ENCODE peak calls at places on chromosomes 16 and 17, in eight cellular contexts. B is neural progenitor cell, G is fibroblast of lung, V is GM23248, P is mammary epithelial cell, I is H1, F is GM12878, R is K562. H is an unnamed sample.

GRCh38 chr17:17783825-17784598 is 52.8 kb downstream of the SREBF1 start:
- DNase-seq in B (peak), G (peak), V (peak), P (no peak), I (no peak), F (peak), R (no peak), H (no peak)

GRCh38 chr16:11707679-11708197 is 34.9 kb downstream of the TXNDC11 start:
- DNase-seq in B (no peak), G (no peak), V (no peak), P (no peak), I (no peak), F (no peak), R (no peak), H (no peak)

GRCh38 chr16:50763211-50763610 is 21.3 kb downstream of the CYLD start:
- DNase-seq in B (no peak), G (peak), V (peak), P (peak), I (no peak), F (no peak), R (no peak), H (no peak)

GRCh38 chr16:14510939-14511797 is 118.9 kb downstream of the PARN start:
- DNase-seq in B (no peak), G (peak), V (peak), P (peak), I (no peak), F (no peak), R (no peak), H (no peak)

GRCh38 chr17:79188048-79188447 is 113.4 kb downstream of the ENGASE start:
- DNase-seq in B (peak), G (no peak), V (peak), P (no peak), I (peak), F (no peak), R (peak), H (no peak)

GRCh38 chr16:2121853-2122252 is 13.8 kb downstream of the PKD1 start:
- DNase-seq in B (no peak), G (no peak), V (peak), P (peak), I (no peak), F (no peak), R (no peak), H (no peak)

GRCh38 chr17:64091571-64091970 is 38.4 kb downstream of the ERN1 start:
- DNase-seq in B (no peak), G (no peak), V (no peak), P (no peak), I (no peak), F (no peak), R (no peak), H (no peak)

GRCh38 chr16:50354629-50355456 is 13.9 kb downstream of the BRD7 start:
- DNase-seq in B (no peak), G (no peak), V (peak), P (no peak), I (no peak), F (no peak), R (peak), H (peak)

GRCh38 chr17:63082273-63082861 is 116.3 kb downstream of the TANC2 start:
- DNase-seq in B (no peak), G (peak), V (peak), P (peak), I (no peak), F (no peak), R (no peak), H (peak)

GRCh38 chr17:2064511-2064910 is 9.6 kb downstream of the HIC1 start:
- DNase-seq in B (no peak), G (no peak), V (no peak), P (no peak), I (no peak), F (no peak), R (no peak), H (no peak)

GRCh38 chr16:88378836-88379693 is 3.7 kb upstream of the ZNF469 start:
- DNase-seq in B (no peak), G (no peak), V (no peak), P (no peak), I (no peak), F (no peak), R (no peak), H (no peak)

GRCh38 chr16:1778200-1779179 is 3.9 kb downstream of the SPSB3 start:
- DNase-seq in B (no peak), G (no peak), V (no peak), P (no peak), I (peak), F (no peak), R (no peak), H (no peak)

GRCh38 chr17:52376137-52376536 is 217.6 kb upstream of the CA10 start:
- DNase-seq in B (peak), G (no peak), V (no peak), P (no peak), I (no peak), F (no peak), R (no peak), H (no peak)

GRCh38 chr17:82117139-82118090 is 19.4 kb upstream of the FASN start:
- DNase-seq in B (no peak), G (no peak), V (no peak), P (no peak), I (no peak), F (no peak), R (no peak), H (no peak)

GRCh38 chr16:17206712-17207111 is 264.0 kb downstream of the XYLT1 start:
- DNase-seq in B (no peak), G (no peak), V (peak), P (no peak), I (no peak), F (no peak), R (no peak), H (no peak)

DNA sequence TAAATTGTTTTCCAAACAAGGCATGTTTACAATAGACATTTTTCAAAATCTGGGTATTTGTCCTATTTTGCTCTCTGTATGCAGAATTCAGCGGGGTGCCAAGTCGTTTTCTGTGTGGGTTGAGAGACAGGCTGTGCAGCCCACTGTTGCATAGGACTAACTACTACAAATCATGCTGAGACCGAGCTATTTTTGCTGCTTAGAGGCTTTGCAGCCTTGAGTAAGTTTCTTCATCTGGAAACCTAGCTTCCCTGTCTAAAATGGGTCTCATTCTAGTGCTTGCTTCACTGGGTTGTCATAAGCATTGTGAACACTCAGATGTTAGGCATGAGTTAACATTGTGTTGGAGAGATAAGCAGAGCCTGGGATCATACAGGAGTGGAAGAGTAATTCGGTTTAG is 1.3 kb downstream of the PRPSAP2 start:
- DNase-seq in B (peak), G (peak), V (peak), P (no peak), I (peak), F (no peak), R (no peak), H (no peak)
- H3K9ac ChIP-seq in B (peak), G (no peak), V (peak), P (no peak), I (no peak), F (peak), R (peak), H (no peak)

GRCh38 chr17:49908782-49909714 is 59.9 kb upstream of the DLX4 start:
- DNase-seq in B (no peak), G (no peak), V (no peak), P (no peak), I (no peak), F (no peak), R (no peak), H (no peak)
- TF ChIP-seq EZH2 in B (no peak), G (no peak), V (no peak), P (no peak), I (no peak), F (no peak), R (no peak), H (no peak)

GRCh38 chr16:3175157-3176153 is 12.5 kb upstream of the OR1F1 start:
- DNase-seq in B (peak), G (peak), V (no peak), P (peak), I (peak), F (no peak), R (peak), H (no peak)

GRCh38 chr16:3174618-3175148 is 13.3 kb upstream of the OR1F1 start:
- DNase-seq in B (no peak), G (no peak), V (no peak), P (no peak), I (no peak), F (no peak), R (no peak), H (no peak)

GRCh38 chr16:3171855-3172593 is 16.0 kb upstream of the OR1F1 start:
- DNase-seq in B (peak), G (peak), V (peak), P (peak), I (peak), F (no peak), R (peak), H (peak)

GRCh38 chr16:3171181-3171854 is 16.7 kb upstream of the OR1F1 start:
- DNase-seq in B (peak), G (no peak), V (peak), P (no peak), I (no peak), F (no peak), R (no peak), H (peak)

DNA sequence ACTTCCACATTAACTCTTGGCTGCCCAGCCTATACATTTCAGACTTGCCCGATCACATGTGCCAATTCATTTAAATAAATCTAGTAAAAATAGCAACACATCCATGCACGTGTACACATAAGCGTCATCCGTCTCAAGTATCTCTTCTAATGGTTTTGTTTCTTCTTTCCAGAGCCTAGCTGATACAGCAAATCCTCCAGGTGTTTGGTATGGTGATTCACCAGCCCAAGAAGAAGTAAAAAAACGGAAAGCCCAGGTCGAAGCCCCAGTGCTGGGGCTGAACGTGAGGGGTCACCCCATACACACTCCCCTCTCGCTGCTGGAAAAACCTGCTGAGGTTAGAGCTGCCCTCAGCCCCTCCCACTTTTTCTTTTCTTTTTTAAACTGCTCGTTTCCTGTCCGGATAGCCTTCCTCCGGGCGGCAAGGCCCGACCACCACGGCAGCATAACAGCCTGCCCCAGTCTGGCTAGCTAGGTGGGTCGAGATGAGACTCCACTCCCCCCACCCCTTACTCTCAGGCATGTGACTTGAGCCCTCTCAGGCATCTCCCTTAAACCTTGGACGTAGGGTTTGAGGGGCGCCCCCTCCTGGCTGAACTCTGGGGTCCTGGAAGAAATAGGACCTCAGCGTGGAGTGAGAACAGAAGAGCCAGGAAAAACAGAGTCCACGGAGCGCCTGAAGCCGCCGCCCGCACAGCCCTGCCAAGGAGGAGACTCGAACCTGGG is 13.9 kb upstream of the OR1F1 start:
- DNase-seq in B (peak), G (no peak), V (peak), P (peak), I (peak), F (no peak), R (peak), H (peak)
- H3K9ac ChIP-seq in B (no peak), G (no peak), V (no peak), P (no peak), I (no peak), F (peak), R (peak), H (peak)

GRCh38 chr17:48626470-48627241 is 498 bp upstream of the HOXB9 start:
- DNase-seq in B (peak), G (peak), V (peak), P (no peak), I (no peak), F (no peak), R (peak), H (no peak)
- TF ChIP-seq EZH2 in B (peak), G (peak), V (no peak), P (peak), I (no peak), F (no peak), R (no peak), H (no peak)

DNA sequence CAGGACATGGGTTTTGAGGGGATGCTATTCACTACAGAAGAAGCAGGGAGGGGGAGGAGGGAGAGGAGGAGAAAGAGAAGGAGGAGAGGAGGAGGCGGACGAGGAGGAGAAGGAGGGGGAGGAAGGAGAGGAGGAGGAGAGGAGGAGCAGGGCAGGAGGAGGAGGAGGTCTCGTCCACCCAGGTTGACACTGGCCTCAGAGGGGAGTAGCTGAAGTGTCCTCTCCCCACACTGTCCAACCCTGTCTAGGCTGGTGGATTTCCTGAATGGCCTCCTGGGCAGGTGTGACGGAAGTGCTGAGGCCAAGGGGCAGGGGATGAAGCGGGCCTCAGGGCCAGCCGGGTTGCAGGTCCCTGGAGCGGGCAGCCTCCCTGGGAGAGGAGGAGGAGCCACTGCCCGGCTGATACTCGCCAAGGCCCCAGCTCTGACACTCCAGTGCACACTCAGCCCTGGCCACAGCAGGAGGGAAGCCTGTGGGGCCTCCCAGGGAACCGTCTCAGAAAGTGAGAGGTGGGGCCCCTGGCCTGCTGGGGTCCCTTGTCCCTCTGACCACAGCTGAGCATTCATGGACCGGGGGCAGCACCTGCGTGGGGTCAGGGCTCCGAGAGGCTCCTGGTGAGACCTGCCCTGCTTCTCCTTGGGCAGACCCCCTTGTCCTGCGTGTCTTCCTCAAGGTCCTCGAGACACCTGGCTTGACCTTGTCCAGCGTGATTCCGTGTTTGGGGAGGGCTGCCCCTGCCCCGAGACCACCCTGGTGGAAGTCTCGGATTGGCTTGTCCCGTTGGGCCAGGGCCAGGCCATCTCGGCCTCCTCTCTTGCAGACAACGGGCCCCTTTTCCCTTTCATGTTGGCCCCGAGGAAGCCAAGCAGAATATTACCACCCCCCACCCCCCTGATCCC is 200.6 kb upstream of the CIBAR2 start:
- DNase-seq in B (peak), G (no peak), V (peak), P (no peak), I (peak), F (no peak), R (no peak), H (no peak)
- H3K9ac ChIP-seq in B (no peak), G (no peak), V (no peak), P (no peak), I (no peak), F (no peak), R (peak), H (no peak)

GRCh38 chr17:83173997-83174858 is 94.8 kb downstream of the METRNL start:
- DNase-seq in B (peak), G (no peak), V (peak), P (no peak), I (peak), F (no peak), R (no peak), H (no peak)
- TF ChIP-seq EZH2 in B (no peak), G (no peak), V (no peak), P (no peak), I (no peak), F (no peak), R (no peak), H (no peak)

DNA sequence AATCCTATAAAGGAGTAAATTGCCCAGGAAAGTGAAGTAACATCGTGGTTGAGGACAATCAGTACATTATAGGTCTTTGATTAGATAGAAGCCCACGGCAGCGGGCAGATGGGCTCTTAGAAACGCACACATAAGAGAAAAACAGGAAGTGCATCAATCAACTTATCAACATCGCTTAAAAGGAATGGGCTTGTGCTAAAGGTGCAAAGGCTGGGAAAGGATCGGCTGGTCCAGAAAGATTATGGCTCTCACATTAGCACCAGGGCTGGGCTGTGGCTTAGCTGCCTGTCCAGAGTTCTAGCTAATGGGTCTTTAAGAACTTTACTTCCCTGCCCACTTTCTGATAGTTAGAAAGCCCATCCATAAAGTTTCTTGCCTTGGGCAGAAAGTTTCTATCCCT is 292.0 kb upstream of the TNRC6C start:
- DNase-seq in B (no peak), G (no peak), V (no peak), P (no peak), I (no peak), F (no peak), R (no peak), H (peak)
- H3K9ac ChIP-seq in B (no peak), G (no peak), V (no peak), P (no peak), I (no peak), F (no peak), R (no peak), H (peak)

DNA sequence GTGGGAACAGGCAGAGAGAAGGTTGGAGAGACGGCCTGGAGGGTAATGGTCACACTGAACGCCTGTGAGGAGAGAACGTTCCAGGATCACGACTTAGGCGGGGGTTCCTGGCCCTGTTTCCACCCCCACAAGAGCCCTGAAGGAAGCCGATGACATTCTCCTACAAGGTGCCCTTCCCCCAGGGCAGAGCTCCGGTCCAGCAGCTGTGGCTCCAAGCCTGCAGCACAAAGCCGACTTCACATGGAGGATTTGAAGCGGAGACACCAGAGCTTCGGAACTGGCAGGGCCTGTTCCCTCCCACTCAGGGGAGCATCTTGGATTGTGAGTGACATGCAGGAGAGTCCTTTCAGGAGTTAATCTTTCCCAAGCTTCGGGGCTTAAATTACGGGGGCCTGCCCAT is 5.0 kb downstream of the FADS6 start:
- DNase-seq in B (no peak), G (no peak), V (no peak), P (no peak), I (no peak), F (no peak), R (no peak), H (no peak)
- TF ChIP-seq EZH2 in B (no peak), G (no peak), V (no peak), P (no peak), I (no peak), F (no peak), R (no peak), H (peak)

GRCh38 chr16:68000450-68000849 is 1.2 kb upstream of the DPEP2 start:
- DNase-seq in B (no peak), G (no peak), V (no peak), P (no peak), I (no peak), F (no peak), R (no peak), H (no peak)

GRCh38 chr16:68000024-68000423 is 740 bp upstream of the DPEP2 start:
- DNase-seq in B (no peak), G (no peak), V (no peak), P (no peak), I (no peak), F (no peak), R (no peak), H (no peak)

GRCh38 chr16:67993207-67994036 is 5.9 kb downstream of the DPEP2 start:
- DNase-seq in B (peak), G (peak), V (peak), P (peak), I (peak), F (no peak), R (peak), H (peak)

GRCh38 chr16:67992661-67993206 is 6.5 kb downstream of the DPEP2 start:
- DNase-seq in B (no peak), G (no peak), V (no peak), P (no peak), I (no peak), F (no peak), R (no peak), H (no peak)

DNA sequence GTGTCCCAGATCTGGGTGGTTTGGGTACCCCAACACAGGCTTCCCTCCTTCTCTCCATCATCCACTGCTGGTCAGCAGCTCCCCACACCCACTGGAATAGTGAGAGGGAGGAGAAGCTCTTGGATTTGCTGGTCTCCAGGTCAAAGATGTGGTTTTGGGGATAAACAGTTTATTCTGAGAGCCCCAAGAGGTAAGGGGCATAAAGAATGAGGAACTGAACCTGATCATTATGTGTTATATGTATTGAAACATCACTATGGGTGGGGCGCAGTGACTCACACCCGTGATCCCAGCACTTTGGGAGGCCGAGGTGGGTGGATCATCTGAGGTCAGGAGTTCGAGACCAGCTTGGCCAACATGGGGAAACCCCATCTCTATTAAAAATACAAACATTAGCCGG is 3.9 kb downstream of the DPEP2 start:
- DNase-seq in B (no peak), G (no peak), V (no peak), P (peak), I (no peak), F (no peak), R (no peak), H (no peak)
- H3K9ac ChIP-seq in B (no peak), G (no peak), V (no peak), P (no peak), I (no peak), F (no peak), R (no peak), H (no peak)

H was measured in MM.1S.